ENCODE peak calls at places on chromosomes 5 and 9, in four cellular contexts. N is endodermal cell, Y is non-pigmented ciliary epithelial cell, H is T-helper 2 cell. Q is an unnamed sample.

GRCh38 chr5:108028411-108028810 is 353.5 kb downstream of the FBXL17 start:
- DNase-seq in N (no peak), Y (no peak), H (no peak), Q (no peak)

GRCh38 chr5:122849746-122850145 is 4.3 kb downstream of the SNX24 start:
- DNase-seq in N (no peak), Y (no peak), H (no peak), Q (no peak)

GRCh38 chr5:57795203-57795602 is 312.6 kb upstream of the ACTBL2 start:
- DNase-seq in N (no peak), Y (no peak), H (no peak), Q (no peak)

GRCh38 chr5:31193591-31194457 is at the start of gene CDH6:
- DNase-seq in N (peak), Y (no peak), H (no peak), Q (no peak)

GRCh38 chr9:35570709-35571108 is 34.4 kb upstream of the TESK1 start:
- DNase-seq in N (no peak), Y (no peak), H (no peak), Q (no peak)

GRCh38 chr5:40416098-40416497 is 263.6 kb upstream of the PTGER4 start:
- DNase-seq in N (no peak), Y (no peak), H (no peak), Q (no peak)

GRCh38 chr5:74693176-74693575 is 8.1 kb downstream of the HEXB start:
- DNase-seq in N (no peak), Y (no peak), H (no peak), Q (no peak)

GRCh38 chr9:90300901-90301688 is 341.5 kb downstream of the DIRAS2 start:
- DNase-seq in N (no peak), Y (peak), H (no peak), Q (peak)

GRCh38 chr5:67887648-67888047 is 327.9 kb upstream of the PIK3R1 start:
- DNase-seq in N (no peak), Y (no peak), H (no peak), Q (no peak)

GRCh38 chr9:116377179-116377790 is 223.7 kb downstream of the PAPPA start:
- DNase-seq in N (no peak), Y (peak), H (no peak), Q (peak)

GRCh38 chr5:440413-441180 is 2.4 kb upstream of the EXOC3 start:
- DNase-seq in N (peak), Y (no peak), H (no peak), Q (no peak)